ENCODE peak calls at places on chromosomes 1 and 21, in seven cellular contexts. X is stomach, D is H9, T is cardiac fibroblast, O is neural crest cell, W is astrocyte of the spinal cord, F is colonic mucosa. P is an unnamed sample.

GRCh38 chr1:65001238-65001792 is 35.0 kb upstream of the JAK1 start:
- DNase-seq in W (peak; percentile 38), T (peak; percentile 55), D (peak; percentile 67), O (peak; percentile 32), X (peak; percentile 55), F (peak; percentile 63), P (no peak)

GRCh38 chr1:84479998-84480397 is 932 bp downstream of the RPF1 start:
- DNase-seq in F (no peak), W (no peak), O (no peak), X (no peak), D (no peak), T (peak; percentile 16), P (no peak)

GRCh38 chr1:240965581-240966091 is 353.7 kb upstream of the GREM2 start:
- DNase-seq in X (no peak), W (no peak), D (no peak), O (no peak), F (no peak), T (no peak), P (peak; percentile 32)

GRCh38 chr1:155176544-155177071 is 3.0 kb downstream of the TRIM46 start:
- DNase-seq in W (peak; percentile 56), D (peak; percentile 69), F (peak; percentile 95), X (peak; percentile 96), O (peak; percentile 87), T (peak; percentile 78), P (peak; percentile 93)

GRCh38 chr1:167661527-167662436 is 31.8 kb downstream of the RCSD1 start:
- DNase-seq in F (no peak), W (peak; percentile 65), O (no peak), X (no peak), T (peak; percentile 96), D (no peak), P (no peak)

GRCh38 chr1:93180723-93181613 is at the start of gene CCDC18:
- DNase-seq in F (no peak), X (no peak), T (peak; percentile 65), D (no peak), W (no peak), O (no peak), P (no peak)

GRCh38 chr1:243421784-243422183 is 165.9 kb downstream of the SDCCAG8 start:
- DNase-seq in D (peak; percentile 40), W (peak; percentile 89), F (peak; percentile 20), T (peak; percentile 71), X (peak; percentile 67), O (no peak), P (no peak)

GRCh38 chr1:237012361-237012760 is 8.1 kb upstream of the MT1HL1 start:
- DNase-seq in O (no peak), T (no peak), F (no peak), D (no peak), W (no peak), X (no peak), P (no peak)

GRCh38 chr21:17967319-17967718 is 148.2 kb upstream of the C21orf91 start:
- DNase-seq in T (no peak), F (no peak), D (no peak), X (no peak), W (no peak), O (no peak), P (no peak)
- TF ChIP-seq CTCF in T (no peak), F (no peak), D (no peak), X (no peak), W (no peak), O (no peak), P (no peak)

DNA sequence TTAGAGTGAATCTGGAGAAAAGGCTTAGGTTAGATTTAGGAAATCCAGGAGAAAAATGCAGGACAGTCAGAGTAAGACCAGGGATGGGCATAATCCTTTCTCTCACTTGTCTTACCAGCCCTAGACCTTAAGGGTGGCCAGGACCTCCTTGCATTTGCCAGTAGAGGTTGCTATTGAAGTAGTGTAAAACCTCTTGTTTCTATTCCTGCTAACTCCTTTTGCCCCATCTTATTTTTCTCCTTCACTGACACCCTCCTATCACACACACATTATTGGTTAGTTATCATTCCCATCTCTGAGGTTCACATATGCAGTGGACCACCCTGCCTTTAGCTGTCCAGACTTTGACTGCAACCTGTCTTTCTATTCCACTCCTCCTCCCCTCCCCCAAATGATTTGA is 75.0 kb upstream of the MACF1 start:
- DNase-seq in O (no peak), T (peak; percentile 58), W (peak; percentile 57), D (no peak), F (no peak), X (no peak), P (peak; percentile 13)
- TF ChIP-seq CTCF in O (no peak), T (peak; percentile 28), W (peak; percentile 56), D (peak; percentile 50), F (no peak), X (no peak), P (no peak)

GRCh38 chr21:17513214-17514123 is 626 bp downstream of the CXADR start:
- DNase-seq in W (peak; percentile 55), O (peak; percentile 27), F (peak; percentile 58), D (peak; percentile 36), X (peak; percentile 52), T (peak; percentile 32), P (peak; percentile 32)
- TF ChIP-seq CTCF in W (no peak), O (peak; percentile 40), F (no peak), D (peak; percentile 36), X (no peak), T (no peak), P (no peak)

GRCh38 chr1:99717005-99717404 is 49.4 kb downstream of the FRRS1 start:
- DNase-seq in F (no peak), X (no peak), T (no peak), W (no peak), D (no peak), O (no peak), P (no peak)
- TF ChIP-seq CTCF in F (no peak), X (no peak), T (no peak), W (no peak), D (no peak), O (no peak), P (no peak)

DNA sequence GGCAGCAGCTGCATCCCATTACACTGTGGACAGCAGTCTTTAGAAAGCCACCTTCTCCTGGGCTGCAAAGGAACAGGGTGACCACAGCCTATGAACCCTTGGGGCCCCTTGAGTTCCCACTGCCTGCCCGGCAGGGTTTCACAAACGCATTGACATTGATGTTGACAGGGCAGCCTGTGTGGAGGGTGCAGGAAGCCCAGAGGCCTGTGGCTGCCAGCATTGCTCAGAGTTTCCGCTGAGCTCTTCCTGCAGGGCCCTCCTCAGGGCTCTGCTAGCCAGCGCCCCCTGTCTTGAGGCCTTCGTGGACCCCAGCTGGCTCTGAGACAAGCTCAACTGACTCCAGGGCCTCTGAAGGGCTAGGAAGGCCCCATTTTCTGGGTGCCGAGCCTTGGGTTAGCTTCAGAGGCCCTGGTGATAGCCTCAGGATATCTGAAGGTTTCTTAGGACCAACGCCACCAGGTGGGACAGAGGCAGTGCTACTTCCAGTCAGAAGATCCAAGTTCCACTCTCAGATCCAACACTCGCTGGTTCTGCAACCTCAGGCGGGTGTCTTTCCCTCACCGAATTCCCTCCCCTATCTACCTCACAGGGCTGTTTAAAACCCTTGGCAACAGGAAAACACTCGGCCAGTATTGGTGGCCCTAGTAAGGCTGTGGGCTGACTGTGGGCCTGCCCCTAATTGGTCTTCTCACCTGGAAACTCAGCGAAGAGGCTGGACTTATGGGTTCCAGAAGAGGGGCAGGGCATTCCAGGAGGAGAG is 27.2 kb upstream of the EPS8L3 start:
- DNase-seq in W (no peak), F (peak; percentile 58), D (peak; percentile 74), O (no peak), X (peak; percentile 43), T (peak; percentile 53), P (no peak)
- TF ChIP-seq CTCF in W (peak; percentile 46), F (peak; percentile 18), D (peak; percentile 60), O (peak; percentile 19), X (no peak), T (peak; percentile 44), P (no peak)

GRCh38 chr1:56787330-56787729 is 31.9 kb downstream of the FYB2 start:
- DNase-seq in T (no peak), D (no peak), O (no peak), F (no peak), X (no peak), W (no peak), P (no peak)
- TF ChIP-seq CTCF in T (no peak), D (no peak), O (no peak), F (no peak), X (no peak), W (no peak), P (no peak)

GRCh38 chr1:179090522-179090921 is 8.7 kb downstream of the TOR3A start:
- DNase-seq in X (peak; percentile 4), T (no peak), O (no peak), D (no peak), W (no peak), F (no peak), P (no peak)
- TF ChIP-seq CTCF in X (no peak), T (peak; percentile 4), O (no peak), D (peak; percentile 24), W (no peak), F (no peak), P (no peak)

DNA sequence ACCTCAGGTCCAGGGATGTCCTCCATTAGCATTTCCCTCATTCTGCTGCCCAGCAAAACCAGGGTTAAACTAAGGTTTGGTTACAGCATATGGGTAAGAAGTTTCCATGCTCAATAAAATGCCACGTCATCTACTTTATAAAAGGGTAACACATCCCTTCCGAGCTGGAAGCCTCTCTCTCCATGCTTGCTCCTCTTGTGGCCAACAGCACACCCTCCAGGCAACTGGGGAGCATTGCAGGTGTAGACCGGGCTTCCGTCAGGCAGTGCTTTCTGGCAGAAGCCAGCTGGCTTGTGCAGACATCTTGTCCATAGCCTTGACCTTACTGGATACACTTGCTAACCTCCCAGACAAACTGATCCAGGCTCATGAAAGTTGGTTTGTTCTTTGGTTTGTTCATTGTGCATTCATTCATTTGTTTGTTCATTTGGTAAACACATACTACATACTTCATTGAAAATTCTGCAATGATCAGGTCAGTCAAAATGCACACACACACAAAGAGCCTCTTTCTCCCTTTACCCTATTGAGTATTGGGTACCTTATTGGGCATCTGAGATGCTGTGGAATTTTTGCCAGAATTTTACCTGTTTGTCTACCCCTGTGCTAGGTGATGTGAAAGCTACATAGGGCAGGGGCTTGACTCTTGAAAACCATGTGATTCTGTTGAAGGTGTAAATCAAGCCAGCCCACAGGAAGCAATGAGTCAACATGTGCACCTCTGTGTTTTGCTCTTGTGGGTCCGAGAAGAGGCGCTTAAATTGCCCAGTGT is 422.8 kb downstream of the CAMTA1 start:
- DNase-seq in D (peak; percentile 87), F (peak; percentile 45), O (peak; percentile 65), W (peak; percentile 64), T (peak; percentile 62), X (peak; percentile 63), P (peak; percentile 73)
- TF ChIP-seq CTCF in D (peak; percentile 97), F (peak; percentile 55), O (peak; percentile 73), W (peak; percentile 81), T (peak; percentile 69), X (no peak), P (peak; percentile 64)

P was measured in Calu3.